ENCODE peak calls at places on chromosomes 4 and X, in eight cellular contexts. One of them, this sample, is unnamed.

GRCh38 chr4:153166971-153167501 is 37.2 kb upstream of the TRIM2 start:
- DNase-seq in MM.1S: no peak
- DNase-seq in GM23338: no peak
- DNase-seq in OCI-LY7: no peak
- DNase-seq in PC-3: no peak
- DNase-seq in SK-N-SH: no peak
- DNase-seq in neural progenitor cell: no peak
- DNase-seq in HCT116: no peak
- DNase-seq in this sample: no peak

GRCh38 chr4:140789752-140790151 is 33.6 kb upstream of the TBC1D9 start:
- DNase-seq in HCT116: no peak
- DNase-seq in neural progenitor cell: no peak
- DNase-seq in PC-3: peak; percentile 46
- DNase-seq in SK-N-SH: no peak
- DNase-seq in GM23338: no peak
- DNase-seq in OCI-LY7: no peak
- DNase-seq in MM.1S: no peak
- DNase-seq in this sample: no peak

GRCh38 chr4:40731792-40732245 is 17.9 kb upstream of the NSUN7 start:
- DNase-seq in OCI-LY7: no peak
- DNase-seq in neural progenitor cell: no peak
- DNase-seq in GM23338: no peak
- DNase-seq in PC-3: no peak
- DNase-seq in MM.1S: no peak
- DNase-seq in HCT116: no peak
- DNase-seq in SK-N-SH: peak; percentile 28
- DNase-seq in this sample: peak; percentile 61

GRCh38 chr4:5051692-5052423 is 578 bp downstream of the STK32B start:
- DNase-seq in HCT116: no peak
- DNase-seq in GM23338: peak; percentile 70
- DNase-seq in PC-3: no peak
- DNase-seq in SK-N-SH: no peak
- DNase-seq in MM.1S: no peak
- DNase-seq in OCI-LY7: no peak
- DNase-seq in neural progenitor cell: peak; percentile 56
- DNase-seq in this sample: no peak

GRCh38 chr4:89365375-89366170 is 58.0 kb upstream of the GPRIN3 start:
- DNase-seq in MM.1S: no peak
- DNase-seq in OCI-LY7: no peak
- DNase-seq in neural progenitor cell: no peak
- DNase-seq in HCT116: no peak
- DNase-seq in SK-N-SH: no peak
- DNase-seq in GM23338: no peak
- DNase-seq in PC-3: no peak
- DNase-seq in this sample: peak; percentile 23

GRCh38 chr4:120842046-120842445 is 80.5 kb downstream of the PRDM5 start:
- DNase-seq in neural progenitor cell: no peak
- DNase-seq in MM.1S: no peak
- DNase-seq in PC-3: no peak
- DNase-seq in OCI-LY7: no peak
- DNase-seq in SK-N-SH: peak; percentile 21
- DNase-seq in GM23338: no peak
- DNase-seq in HCT116: no peak
- DNase-seq in this sample: no peak

GRCh38 chr4:127642169-127642568 is 9.4 kb downstream of the INTU start:
- DNase-seq in HCT116: no peak
- DNase-seq in MM.1S: no peak
- DNase-seq in SK-N-SH: no peak
- DNase-seq in neural progenitor cell: no peak
- DNase-seq in GM23338: no peak
- DNase-seq in OCI-LY7: no peak
- DNase-seq in PC-3: no peak
- DNase-seq in this sample: no peak

GRCh38 chrX:39205467-39205866 is 404.2 kb downstream of the MID1IP1 start:
- DNase-seq in HCT116: no peak
- DNase-seq in PC-3: no peak
- DNase-seq in OCI-LY7: no peak
- DNase-seq in MM.1S: no peak
- DNase-seq in neural progenitor cell: no peak
- DNase-seq in SK-N-SH: no peak
- DNase-seq in GM23338: no peak
- DNase-seq in this sample: no peak

GRCh38 chr4:25865586-25865985 is 2.8 kb upstream of the SEL1L3 start:
- DNase-seq in SK-N-SH: no peak
- DNase-seq in OCI-LY7: peak; percentile 63
- DNase-seq in MM.1S: peak; percentile 10
- DNase-seq in HCT116: peak; percentile 91
- DNase-seq in GM23338: peak; percentile 68
- DNase-seq in neural progenitor cell: no peak
- DNase-seq in PC-3: peak; percentile 77
- DNase-seq in this sample: peak; percentile 75

GRCh38 chr4:17055788-17056187 is 157.3 kb upstream of the LDB2 start:
- DNase-seq in SK-N-SH: no peak
- DNase-seq in HCT116: no peak
- DNase-seq in neural progenitor cell: no peak
- DNase-seq in OCI-LY7: no peak
- DNase-seq in PC-3: no peak
- DNase-seq in GM23338: no peak
- DNase-seq in MM.1S: no peak
- DNase-seq in this sample: no peak

GRCh38 chr4:25031077-25031606 is 396 bp upstream of the LGI2 start:
- DNase-seq in MM.1S: no peak
- DNase-seq in OCI-LY7: no peak
- DNase-seq in neural progenitor cell: peak; percentile 50
- DNase-seq in PC-3: no peak
- DNase-seq in GM23338: peak; percentile 66
- DNase-seq in HCT116: no peak
- DNase-seq in SK-N-SH: peak; percentile 56
- DNase-seq in this sample: peak; percentile 37

GRCh38 chr4:153838564-153838963 is 49.7 kb upstream of the SFRP2 start:
- DNase-seq in SK-N-SH: no peak
- DNase-seq in MM.1S: no peak
- DNase-seq in GM23338: no peak
- DNase-seq in OCI-LY7: no peak
- DNase-seq in PC-3: no peak
- DNase-seq in neural progenitor cell: no peak
- DNase-seq in HCT116: no peak
- DNase-seq in this sample: no peak

GRCh38 chrX:23764585-23764984 is 18.4 kb upstream of the SAT1 start:
- DNase-seq in PC-3: no peak
- DNase-seq in SK-N-SH: no peak
- DNase-seq in OCI-LY7: no peak
- DNase-seq in GM23338: no peak
- DNase-seq in HCT116: no peak
- DNase-seq in neural progenitor cell: no peak
- DNase-seq in MM.1S: no peak
- DNase-seq in this sample: no peak

GRCh38 chr4:136150046-136150445 is 1382.2 kb downstream of the PCDH18 start:
- DNase-seq in PC-3: no peak
- DNase-seq in GM23338: peak; percentile 7
- DNase-seq in HCT116: no peak
- DNase-seq in SK-N-SH: no peak
- DNase-seq in MM.1S: no peak
- DNase-seq in neural progenitor cell: no peak
- DNase-seq in OCI-LY7: no peak
- DNase-seq in this sample: no peak

DNA sequence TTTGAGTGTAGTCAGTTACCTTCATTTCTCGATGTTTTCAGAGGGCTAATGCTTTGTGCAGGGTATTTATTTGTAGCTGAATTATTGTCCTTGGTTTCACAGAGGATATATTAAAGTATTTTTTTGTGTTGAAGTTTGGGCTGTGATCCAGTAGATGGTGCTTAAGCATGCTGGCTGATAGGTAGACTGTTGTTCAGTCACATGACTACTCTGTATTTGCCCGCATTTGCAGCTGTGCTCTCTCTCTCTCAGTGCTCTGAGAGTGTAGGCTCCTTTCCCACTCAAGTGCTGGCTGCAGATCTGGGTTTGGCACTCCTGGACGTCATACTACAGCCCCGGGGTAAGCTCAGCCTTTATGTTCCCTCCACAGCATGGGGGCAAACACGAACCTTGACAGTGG is 21.7 kb downstream of the RAB40AL start:
- DNase-seq in OCI-LY7: no peak
- DNase-seq in MM.1S: peak; percentile 10
- DNase-seq in SK-N-SH: no peak
- DNase-seq in neural progenitor cell: no peak
- DNase-seq in PC-3: peak; percentile 31
- DNase-seq in GM23338: no peak
- DNase-seq in HCT116: no peak
- DNase-seq in this sample: no peak
- TF ChIP-seq CTCF in OCI-LY7: no peak
- TF ChIP-seq CTCF in MM.1S: no peak
- TF ChIP-seq CTCF in SK-N-SH: no peak
- TF ChIP-seq CTCF in neural progenitor cell: no peak
- TF ChIP-seq CTCF in PC-3: peak; percentile 37
- TF ChIP-seq CTCF in GM23338: no peak
- TF ChIP-seq CTCF in HCT116: no peak
- TF ChIP-seq CTCF in this sample: no peak

DNA sequence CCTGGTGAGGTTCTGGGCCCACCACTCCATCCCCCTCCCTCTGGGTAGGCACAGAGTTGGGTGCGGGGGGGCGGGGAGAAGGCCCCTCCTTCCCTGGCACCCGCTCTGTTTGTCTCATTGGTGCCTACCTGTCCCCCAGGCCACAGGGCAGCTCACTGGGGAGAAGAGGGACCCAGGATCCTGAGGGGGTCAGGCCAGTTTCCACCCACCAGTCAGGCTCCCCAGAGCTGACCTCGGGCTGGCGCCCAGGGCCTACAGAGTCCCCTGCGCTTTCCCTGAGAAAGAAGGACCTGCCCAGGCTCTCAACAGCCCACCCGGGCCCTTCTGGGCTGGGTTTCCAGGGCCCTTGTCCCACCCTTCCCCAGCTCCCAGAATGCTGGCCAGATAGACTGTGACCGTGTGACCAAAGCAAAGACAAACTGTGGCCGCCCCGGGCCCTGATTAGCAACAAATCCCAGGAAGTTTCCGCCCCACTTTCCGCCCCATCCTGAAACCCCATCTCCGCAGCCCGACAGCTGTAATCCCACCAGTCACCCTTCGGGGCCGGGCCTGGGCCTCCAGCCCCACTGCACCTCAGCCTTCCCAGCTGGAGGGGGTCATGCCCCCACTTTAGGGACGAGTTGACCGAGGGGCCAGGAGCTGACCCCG is 33.8 kb upstream of the FGFR3 start:
- DNase-seq in GM23338: peak; percentile 58
- DNase-seq in PC-3: no peak
- DNase-seq in OCI-LY7: no peak
- DNase-seq in SK-N-SH: no peak
- DNase-seq in neural progenitor cell: peak; percentile 55
- DNase-seq in HCT116: no peak
- DNase-seq in MM.1S: no peak
- DNase-seq in this sample: no peak
- TF ChIP-seq EZH2phosphoT487 in GM23338: no peak
- TF ChIP-seq EZH2phosphoT487 in PC-3: no peak
- TF ChIP-seq EZH2phosphoT487 in OCI-LY7: no peak
- TF ChIP-seq EZH2phosphoT487 in SK-N-SH: no peak
- TF ChIP-seq EZH2phosphoT487 in neural progenitor cell: no peak
- TF ChIP-seq EZH2phosphoT487 in HCT116: no peak
- TF ChIP-seq EZH2phosphoT487 in MM.1S: no peak
- TF ChIP-seq EZH2phosphoT487 in this sample: no peak

DNA sequence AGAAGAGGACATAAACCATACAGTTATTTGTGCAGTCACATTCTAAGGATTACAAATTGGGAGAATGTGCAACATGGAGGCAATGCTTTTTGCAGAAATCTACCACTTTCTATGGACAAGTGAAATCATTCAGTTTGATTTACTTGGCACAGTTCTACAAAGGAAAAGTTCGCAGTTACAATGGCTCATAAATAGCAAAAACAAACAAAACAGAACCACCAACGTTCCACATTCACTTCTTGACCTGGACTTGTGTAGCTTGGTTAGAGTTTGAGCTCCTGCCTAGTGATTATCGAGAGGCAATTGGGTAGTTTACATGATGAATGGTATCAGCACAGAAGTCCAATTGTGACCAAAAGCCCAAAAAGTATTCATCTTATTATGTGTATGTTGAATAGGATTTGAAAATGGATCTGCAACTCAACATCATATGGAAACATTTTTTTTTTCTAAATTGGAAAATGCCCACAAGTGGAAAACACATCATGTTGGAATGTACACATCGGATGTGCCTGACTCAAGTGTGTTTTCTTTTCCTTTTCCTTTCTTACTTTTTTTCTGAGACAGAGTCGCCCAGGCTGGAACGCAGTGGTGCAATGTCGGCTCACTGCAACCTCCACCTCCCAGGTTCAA is 123.8 kb downstream of the LUZP4 start:
- DNase-seq in MM.1S: no peak
- DNase-seq in HCT116: no peak
- DNase-seq in PC-3: peak; percentile 47
- DNase-seq in OCI-LY7: no peak
- DNase-seq in GM23338: no peak
- DNase-seq in neural progenitor cell: no peak
- DNase-seq in SK-N-SH: no peak
- DNase-seq in this sample: no peak
- H3K4me2 ChIP-seq in MM.1S: no peak overlapping the region
- H3K4me2 ChIP-seq in HCT116: no peak overlapping the region
- H3K4me2 ChIP-seq in PC-3: peak overlapping the region; percentile 65
- H3K4me2 ChIP-seq in OCI-LY7: no peak overlapping the region
- H3K4me2 ChIP-seq in GM23338: no peak overlapping the region
- H3K4me2 ChIP-seq in neural progenitor cell: no peak overlapping the region
- H3K4me2 ChIP-seq in SK-N-SH: no peak overlapping the region
- H3K4me2 ChIP-seq in this sample: no peak overlapping the region

GRCh38 chr4:3783691-3784306 is 17.6 kb downstream of the ADRA2C start:
- DNase-seq in PC-3: peak; percentile 35
- DNase-seq in MM.1S: no peak
- DNase-seq in SK-N-SH: no peak
- DNase-seq in HCT116: no peak
- DNase-seq in OCI-LY7: no peak
- DNase-seq in GM23338: peak; percentile 80
- DNase-seq in neural progenitor cell: peak; percentile 75
- DNase-seq in this sample: peak; percentile 74
- TF ChIP-seq CTCF in PC-3: peak; percentile 57
- TF ChIP-seq CTCF in MM.1S: no peak
- TF ChIP-seq CTCF in SK-N-SH: no peak
- TF ChIP-seq CTCF in HCT116: peak; percentile 77
- TF ChIP-seq CTCF in OCI-LY7: no peak
- TF ChIP-seq CTCF in GM23338: peak; percentile 52
- TF ChIP-seq CTCF in neural progenitor cell: peak; percentile 66
- TF ChIP-seq CTCF in this sample: peak; percentile 48

This sample was measured in hepatocyte.